ENCODE peak calls at places on chromosomes 11 and 22, in five cellular contexts. M is fibroblast of lung; G is HuH-7.5; R is activated CD4-positive, alpha-beta T cell treated with anti-CD3 and anti-CD28 coated beads for 24 hours; O is fibroblast of pulmonary artery. S is an unnamed sample.

GRCh38 chr11:102322560-102322959 is 5.3 kb downstream of the BIRC3 start:
- DNase-seq in M (no peak), G (no peak), R (no peak), O (no peak), S (peak)

GRCh38 chr22:44391481-44392445 is 79.0 kb upstream of the SHISAL1 start:
- DNase-seq in M (no peak), G (no peak), R (no peak), O (no peak), S (no peak)

GRCh38 chr11:76834151-76834550 is 26.6 kb upstream of the ACER3 start:
- DNase-seq in M (peak), G (no peak), R (no peak), O (no peak), S (no peak)

GRCh38 chr11:11253487-11253886 is 99.6 kb downstream of the CSNK2A3 start:
- DNase-seq in M (no peak), G (no peak), R (no peak), O (no peak), S (no peak)

GRCh38 chr11:79054636-79055035 is 386.2 kb downstream of the TENM4 start:
- DNase-seq in M (peak), G (no peak), R (no peak), O (peak), S (peak)

GRCh38 chr11:117641008-117641915 is 155.8 kb downstream of the DSCAML1 start:
- DNase-seq in M (no peak), G (no peak), R (no peak), O (no peak), S (no peak)

GRCh38 chr11:9302448-9302847 is 11.9 kb downstream of the TMEM41B start:
- DNase-seq in M (no peak), G (no peak), R (no peak), O (no peak), S (no peak)

GRCh38 chr11:114472661-114473060 is 33.4 kb downstream of the REXO2 start:
- DNase-seq in M (no peak), G (no peak), R (no peak), O (no peak), S (no peak)

GRCh38 chr22:24446291-24446611 is 18.9 kb downstream of the ADORA2A start:
- DNase-seq in M (no peak), G (no peak), R (no peak), O (no peak), S (no peak)

GRCh38 chr11:95388086-95388485 is 157.1 kb upstream of the SESN3 start:
- DNase-seq in M (no peak), G (no peak), R (no peak), O (no peak), S (no peak)

GRCh38 chr11:123255909-123256308 is 60.9 kb upstream of the CLMP start:
- DNase-seq in M (peak), G (no peak), R (no peak), O (peak), S (no peak)

GRCh38 chr22:39170825-39171622 is 18.5 kb upstream of the CBX7 start:
- DNase-seq in M (peak), G (peak), R (peak), O (peak), S (peak)

GRCh38 chr11:17389205-17389956 is 922 bp upstream of the KCNJ11 start:
- DNase-seq in M (peak), G (peak), R (peak), O (peak), S (peak)

GRCh38 chr11:2718817-2719438 is 19.1 kb upstream of the KCNQ1OT1 start:
- DNase-seq in M (no peak), G (no peak), R (no peak), O (no peak), S (no peak)

GRCh38 chr11:18836415-18836814 is 44.8 kb upstream of the PTPN5 start:
- DNase-seq in M (no peak), G (no peak), R (no peak), O (peak), S (no peak)

GRCh38 chr11:128476729-128477128 is 110.6 kb downstream of the ETS1 start:
- DNase-seq in M (no peak), G (no peak), R (no peak), O (peak), S (no peak)

GRCh38 chr11:1782831-1783724 is 19.4 kb upstream of the CTSD start:
- DNase-seq in M (peak), G (no peak), R (no peak), O (no peak), S (peak)

GRCh38 chr11:12876340-12876739 is 132.8 kb upstream of the RASSF10 start:
- DNase-seq in M (peak), G (no peak), R (no peak), O (no peak), S (no peak)